ENCODE peak calls at places on chromosomes 5 and 9, in nine cellular contexts. One of them, this sample, is unnamed.

GRCh38 chr9:131239307-131239975 is 36.9 kb downstream of the FAM78A start:
- DNase-seq in psoas muscle: no peak
- DNase-seq in cardiac fibroblast: no peak
- DNase-seq in foreskin fibroblast: no peak
- DNase-seq in BJ: no peak
- DNase-seq in right atrium auricular region: no peak
- DNase-seq in bronchial epithelial cell: no peak
- DNase-seq in IMR-90: no peak
- DNase-seq in fibroblast of mammary gland: no peak
- DNase-seq in this sample: no peak

GRCh38 chr5:39660020-39660419 is 235.2 kb upstream of the DAB2 start:
- DNase-seq in bronchial epithelial cell: no peak
- DNase-seq in cardiac fibroblast: no peak
- DNase-seq in IMR-90: no peak
- DNase-seq in psoas muscle: no peak
- DNase-seq in foreskin fibroblast: no peak
- DNase-seq in BJ: no peak
- DNase-seq in right atrium auricular region: no peak
- DNase-seq in fibroblast of mammary gland: no peak
- DNase-seq in this sample: no peak

GRCh38 chr9:107118873-107119272 is 164.2 kb upstream of the RAD23B start:
- DNase-seq in fibroblast of mammary gland: no peak
- DNase-seq in psoas muscle: no peak
- DNase-seq in right atrium auricular region: no peak
- DNase-seq in BJ: no peak
- DNase-seq in IMR-90: no peak
- DNase-seq in cardiac fibroblast: no peak
- DNase-seq in foreskin fibroblast: no peak
- DNase-seq in bronchial epithelial cell: no peak
- DNase-seq in this sample: no peak

GRCh38 chr5:84603557-84604185 is 219.0 kb upstream of the EDIL3 start:
- DNase-seq in right atrium auricular region: no peak
- DNase-seq in BJ: peak; percentile 2
- DNase-seq in cardiac fibroblast: peak; percentile 66
- DNase-seq in bronchial epithelial cell: peak; percentile 30
- DNase-seq in foreskin fibroblast: peak; percentile 38
- DNase-seq in psoas muscle: peak; percentile 32
- DNase-seq in IMR-90: peak; percentile 88
- DNase-seq in fibroblast of mammary gland: peak; percentile 86
- DNase-seq in this sample: peak; percentile 60

GRCh38 chr5:132011561-132012384 is at the start of gene ACSL6:
- DNase-seq in foreskin fibroblast: peak; percentile 33
- DNase-seq in BJ: no peak
- DNase-seq in fibroblast of mammary gland: no peak
- DNase-seq in cardiac fibroblast: no peak
- DNase-seq in right atrium auricular region: no peak
- DNase-seq in IMR-90: no peak
- DNase-seq in psoas muscle: peak; percentile 75
- DNase-seq in bronchial epithelial cell: no peak
- DNase-seq in this sample: no peak

GRCh38 chr9:95032580-95033298 is 284.8 kb downstream of the FANCC start:
- DNase-seq in IMR-90: no peak
- DNase-seq in psoas muscle: no peak
- DNase-seq in BJ: no peak
- DNase-seq in right atrium auricular region: no peak
- DNase-seq in cardiac fibroblast: no peak
- DNase-seq in bronchial epithelial cell: peak; percentile 71
- DNase-seq in foreskin fibroblast: no peak
- DNase-seq in fibroblast of mammary gland: no peak
- DNase-seq in this sample: no peak

GRCh38 chr5:10301266-10301665 is 6.4 kb downstream of the CMBL start:
- DNase-seq in foreskin fibroblast: no peak
- DNase-seq in psoas muscle: no peak
- DNase-seq in right atrium auricular region: no peak
- DNase-seq in IMR-90: no peak
- DNase-seq in fibroblast of mammary gland: no peak
- DNase-seq in bronchial epithelial cell: peak; percentile 49
- DNase-seq in cardiac fibroblast: no peak
- DNase-seq in BJ: no peak
- DNase-seq in this sample: no peak

GRCh38 chr5:4142842-4143241 is 547.2 kb downstream of the IRX1 start:
- DNase-seq in IMR-90: no peak
- DNase-seq in right atrium auricular region: no peak
- DNase-seq in cardiac fibroblast: no peak
- DNase-seq in foreskin fibroblast: no peak
- DNase-seq in psoas muscle: no peak
- DNase-seq in fibroblast of mammary gland: no peak
- DNase-seq in BJ: no peak
- DNase-seq in bronchial epithelial cell: no peak
- DNase-seq in this sample: no peak

GRCh38 chr5:139561655-139562451 is 714 bp downstream of the UBE2D2 start:
- DNase-seq in BJ: no peak
- DNase-seq in IMR-90: peak; percentile 34
- DNase-seq in bronchial epithelial cell: peak; percentile 29
- DNase-seq in foreskin fibroblast: peak; percentile 64
- DNase-seq in right atrium auricular region: peak; percentile 60
- DNase-seq in cardiac fibroblast: peak; percentile 46
- DNase-seq in fibroblast of mammary gland: no peak
- DNase-seq in psoas muscle: no peak
- DNase-seq in this sample: peak; percentile 50

GRCh38 chr9:18786196-18786595 is 246.8 kb downstream of the SAXO1 start:
- DNase-seq in fibroblast of mammary gland: no peak
- DNase-seq in psoas muscle: no peak
- DNase-seq in foreskin fibroblast: no peak
- DNase-seq in cardiac fibroblast: peak; percentile 14
- DNase-seq in bronchial epithelial cell: no peak
- DNase-seq in right atrium auricular region: no peak
- DNase-seq in IMR-90: no peak
- DNase-seq in BJ: no peak
- DNase-seq in this sample: no peak

GRCh38 chr5:133715622-133716021 is 103.3 kb upstream of the FSTL4 start:
- DNase-seq in cardiac fibroblast: no peak
- DNase-seq in right atrium auricular region: no peak
- DNase-seq in psoas muscle: no peak
- DNase-seq in BJ: no peak
- DNase-seq in fibroblast of mammary gland: no peak
- DNase-seq in foreskin fibroblast: no peak
- DNase-seq in IMR-90: no peak
- DNase-seq in bronchial epithelial cell: no peak
- DNase-seq in this sample: no peak

GRCh38 chr5:131019601-131020315 is 145.3 kb downstream of the HINT1 start:
- DNase-seq in psoas muscle: no peak
- DNase-seq in IMR-90: no peak
- DNase-seq in right atrium auricular region: no peak
- DNase-seq in BJ: no peak
- DNase-seq in foreskin fibroblast: no peak
- DNase-seq in fibroblast of mammary gland: no peak
- DNase-seq in bronchial epithelial cell: peak; percentile 47
- DNase-seq in cardiac fibroblast: no peak
- DNase-seq in this sample: no peak

GRCh38 chr9:126702501-126703329 is 89.0 kb downstream of the LMX1B start:
- DNase-seq in BJ: no peak
- DNase-seq in foreskin fibroblast: no peak
- DNase-seq in psoas muscle: no peak
- DNase-seq in cardiac fibroblast: no peak
- DNase-seq in fibroblast of mammary gland: no peak
- DNase-seq in IMR-90: no peak
- DNase-seq in right atrium auricular region: no peak
- DNase-seq in bronchial epithelial cell: no peak
- DNase-seq in this sample: no peak

GRCh38 chr9:126705767-126706697 is 92.3 kb downstream of the LMX1B start:
- DNase-seq in IMR-90: peak; percentile 11
- DNase-seq in BJ: no peak
- DNase-seq in foreskin fibroblast: peak; percentile 69
- DNase-seq in bronchial epithelial cell: peak; percentile 44
- DNase-seq in fibroblast of mammary gland: peak; percentile 26
- DNase-seq in cardiac fibroblast: peak; percentile 28
- DNase-seq in right atrium auricular region: no peak
- DNase-seq in psoas muscle: peak; percentile 84
- DNase-seq in this sample: peak; percentile 47

GRCh38 chr9:126705311-126705766 is 91.6 kb downstream of the LMX1B start:
- DNase-seq in psoas muscle: peak; percentile 89
- DNase-seq in fibroblast of mammary gland: peak; percentile 54
- DNase-seq in IMR-90: peak; percentile 38
- DNase-seq in bronchial epithelial cell: peak; percentile 64
- DNase-seq in BJ: no peak
- DNase-seq in foreskin fibroblast: peak; percentile 85
- DNase-seq in cardiac fibroblast: peak; percentile 67
- DNase-seq in right atrium auricular region: peak; percentile 83
- DNase-seq in this sample: peak; percentile 77

GRCh38 chr9:126703330-126704156 is 89.8 kb downstream of the LMX1B start:
- DNase-seq in cardiac fibroblast: no peak
- DNase-seq in fibroblast of mammary gland: no peak
- DNase-seq in bronchial epithelial cell: no peak
- DNase-seq in right atrium auricular region: no peak
- DNase-seq in foreskin fibroblast: no peak
- DNase-seq in psoas muscle: no peak
- DNase-seq in BJ: no peak
- DNase-seq in IMR-90: no peak
- DNase-seq in this sample: no peak

GRCh38 chr9:126704157-126704941 is 90.6 kb downstream of the LMX1B start:
- DNase-seq in right atrium auricular region: no peak
- DNase-seq in psoas muscle: no peak
- DNase-seq in fibroblast of mammary gland: peak; percentile 65
- DNase-seq in cardiac fibroblast: peak; percentile 51
- DNase-seq in IMR-90: peak; percentile 46
- DNase-seq in BJ: no peak
- DNase-seq in bronchial epithelial cell: peak; percentile 77
- DNase-seq in foreskin fibroblast: peak; percentile 85
- DNase-seq in this sample: peak; percentile 66
- H3K4me3 ChIP-seq in right atrium auricular region: no peak overlapping the region
- H3K4me3 ChIP-seq in psoas muscle: no peak overlapping the region
- H3K4me3 ChIP-seq in fibroblast of mammary gland: no peak overlapping the region
- H3K4me3 ChIP-seq in cardiac fibroblast: no peak overlapping the region
- H3K4me3 ChIP-seq in IMR-90: no peak overlapping the region
- H3K4me3 ChIP-seq in BJ: no peak overlapping the region
- H3K4me3 ChIP-seq in bronchial epithelial cell: no peak overlapping the region
- H3K4me3 ChIP-seq in foreskin fibroblast: no peak overlapping the region
- H3K4me3 ChIP-seq in this sample: no peak overlapping the region

DNA sequence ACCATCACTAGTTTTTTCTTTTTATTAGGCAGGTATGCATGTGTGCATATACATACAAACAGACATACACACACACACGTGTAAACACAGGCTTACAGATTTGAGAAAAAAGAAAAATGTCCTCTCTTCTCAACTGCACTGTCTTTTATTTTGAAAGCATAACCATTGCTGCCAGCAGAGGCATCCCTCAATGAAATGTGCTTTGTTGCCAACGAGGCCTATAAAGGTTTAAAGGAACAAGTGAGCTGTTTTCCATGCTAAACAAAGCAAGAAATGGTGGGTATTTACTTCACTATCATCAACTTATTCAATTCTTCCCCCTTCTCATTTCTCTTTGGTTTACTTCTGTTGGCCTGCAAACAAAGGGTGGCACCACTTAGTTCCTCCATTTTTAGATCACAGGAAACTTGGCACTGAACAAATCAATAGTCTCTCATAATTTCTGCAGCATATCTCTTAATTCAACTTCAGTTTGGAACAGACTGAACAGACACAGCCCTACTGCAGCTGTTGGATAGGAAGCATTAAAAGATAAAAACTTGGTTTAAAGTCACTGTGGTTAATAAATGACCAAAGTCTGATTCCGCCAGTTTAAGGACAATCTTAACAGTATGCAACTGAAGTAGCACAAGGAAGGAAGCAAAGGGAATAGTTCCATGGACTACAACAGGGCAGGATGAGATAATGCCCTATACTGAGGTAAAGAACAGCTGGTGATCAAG is 21.8 kb downstream of the TTC33 start:
- DNase-seq in psoas muscle: no peak
- DNase-seq in IMR-90: no peak
- DNase-seq in BJ: no peak
- DNase-seq in right atrium auricular region: no peak
- DNase-seq in cardiac fibroblast: peak; percentile 27
- DNase-seq in bronchial epithelial cell: no peak
- DNase-seq in foreskin fibroblast: no peak
- DNase-seq in fibroblast of mammary gland: no peak
- DNase-seq in this sample: peak; percentile 28
- TF ChIP-seq CTCF in psoas muscle: no peak
- TF ChIP-seq CTCF in IMR-90: no peak
- TF ChIP-seq CTCF in BJ: no peak
- TF ChIP-seq CTCF in right atrium auricular region: no peak
- TF ChIP-seq CTCF in cardiac fibroblast: no peak
- TF ChIP-seq CTCF in bronchial epithelial cell: no peak
- TF ChIP-seq CTCF in foreskin fibroblast: no peak
- TF ChIP-seq CTCF in fibroblast of mammary gland: no peak
- TF ChIP-seq CTCF in this sample: peak; percentile 17

GRCh38 chr5:141199359-141200235 is at the start of gene PCDHB11:
- DNase-seq in psoas muscle: no peak
- DNase-seq in bronchial epithelial cell: no peak
- DNase-seq in BJ: no peak
- DNase-seq in foreskin fibroblast: no peak
- DNase-seq in right atrium auricular region: no peak
- DNase-seq in cardiac fibroblast: no peak
- DNase-seq in IMR-90: no peak
- DNase-seq in fibroblast of mammary gland: no peak
- DNase-seq in this sample: no peak
- H3K4me3 ChIP-seq in psoas muscle: peak within 1 kb of the TSS; percentile 29
- H3K4me3 ChIP-seq in bronchial epithelial cell: peak within 1 kb of the TSS; percentile 2
- H3K4me3 ChIP-seq in BJ: no peak within 1 kb of the TSS
- H3K4me3 ChIP-seq in foreskin fibroblast: no peak within 1 kb of the TSS
- H3K4me3 ChIP-seq in right atrium auricular region: no peak within 1 kb of the TSS
- H3K4me3 ChIP-seq in cardiac fibroblast: no peak within 1 kb of the TSS
- H3K4me3 ChIP-seq in IMR-90: peak within 1 kb of the TSS; percentile 25
- H3K4me3 ChIP-seq in fibroblast of mammary gland: no peak within 1 kb of the TSS
- H3K4me3 ChIP-seq in this sample: no peak within 1 kb of the TSS

DNA sequence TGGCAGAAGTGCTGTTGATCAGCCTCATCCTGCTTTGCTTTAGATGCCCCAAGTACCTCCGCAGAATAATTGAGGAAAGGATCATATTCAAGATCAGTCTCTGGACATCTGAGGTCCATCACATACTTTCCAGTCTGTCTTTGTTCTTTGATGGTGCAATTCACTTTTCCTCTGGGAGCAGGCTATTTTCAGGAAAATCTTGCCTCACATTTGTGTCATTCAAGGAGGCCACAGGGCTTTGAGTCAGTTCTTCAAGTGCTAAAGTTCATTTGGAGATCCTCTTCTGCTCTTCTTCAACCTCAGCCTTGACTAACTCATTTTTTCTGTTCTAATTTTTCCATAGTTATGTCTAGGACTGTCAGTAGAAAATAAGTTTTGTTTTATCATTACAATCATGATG is 18.6 kb downstream of the EQTN start:
- DNase-seq in fibroblast of mammary gland: peak; percentile 74
- DNase-seq in IMR-90: no peak
- DNase-seq in right atrium auricular region: no peak
- DNase-seq in BJ: no peak
- DNase-seq in psoas muscle: no peak
- DNase-seq in cardiac fibroblast: peak; percentile 7
- DNase-seq in bronchial epithelial cell: no peak
- DNase-seq in foreskin fibroblast: no peak
- DNase-seq in this sample: no peak
- TF ChIP-seq CTCF in fibroblast of mammary gland: no peak
- TF ChIP-seq CTCF in IMR-90: no peak
- TF ChIP-seq CTCF in right atrium auricular region: no peak
- TF ChIP-seq CTCF in BJ: no peak
- TF ChIP-seq CTCF in psoas muscle: no peak
- TF ChIP-seq CTCF in cardiac fibroblast: no peak
- TF ChIP-seq CTCF in bronchial epithelial cell: no peak
- TF ChIP-seq CTCF in foreskin fibroblast: no peak
- TF ChIP-seq CTCF in this sample: no peak

GRCh38 chr5:145433077-145433476 is 402.1 kb downstream of the PRELID2 start:
- DNase-seq in psoas muscle: no peak
- DNase-seq in right atrium auricular region: no peak
- DNase-seq in bronchial epithelial cell: no peak
- DNase-seq in foreskin fibroblast: no peak
- DNase-seq in fibroblast of mammary gland: no peak
- DNase-seq in BJ: no peak
- DNase-seq in cardiac fibroblast: no peak
- DNase-seq in IMR-90: no peak
- DNase-seq in this sample: no peak
- H3K4me3 ChIP-seq in psoas muscle: no peak overlapping the region
- H3K4me3 ChIP-seq in right atrium auricular region: no peak overlapping the region
- H3K4me3 ChIP-seq in bronchial epithelial cell: no peak overlapping the region
- H3K4me3 ChIP-seq in foreskin fibroblast: no peak overlapping the region
- H3K4me3 ChIP-seq in fibroblast of mammary gland: no peak overlapping the region
- H3K4me3 ChIP-seq in BJ: no peak overlapping the region
- H3K4me3 ChIP-seq in cardiac fibroblast: no peak overlapping the region
- H3K4me3 ChIP-seq in IMR-90: no peak overlapping the region
- H3K4me3 ChIP-seq in this sample: no peak overlapping the region

This sample was measured in choroid plexus epithelial cell.